ENCODE peak calls at places on chromosomes 4 and X, in five cellular contexts. N, I, J, V and R are unnamed samples.

GRCh38 chr4:76697129-76697803 is 200.7 kb downstream of the SOWAHB start:
- DNase-seq in V (no peak), N (no peak), J (no peak), I (no peak), R (no peak)

GRCh38 chr4:6641164-6641970 is 882 bp downstream of the MRFAP1 start:
- DNase-seq in N (peak; percentile 35), I (peak; percentile 48), J (peak; percentile 68), V (peak; percentile 50), R (peak; percentile 73)

GRCh38 chr4:55635760-55636621 is at the start of gene NMU:
- DNase-seq in V (no peak), J (no peak), N (peak; percentile 2), I (peak; percentile 34), R (peak; percentile 77)

GRCh38 chrX:106168107-106168506 is at the start of gene PWWP3B:
- DNase-seq in J (peak; percentile 83), I (peak; percentile 57), N (no peak), V (no peak), R (no peak)

GRCh38 chr4:39562792-39563191 is 35.6 kb upstream of the UGDH start:
- DNase-seq in N (no peak), V (no peak), I (no peak), J (no peak), R (no peak)

GRCh38 chrX:41275661-41276609 is 58.0 kb upstream of the DDX3X start:
- DNase-seq in I (peak; percentile 10), N (peak; percentile 53), J (peak; percentile 76), V (peak; percentile 22), R (peak; percentile 80)

GRCh38 chr4:67746797-67747495 is 7.2 kb downstream of the GNRHR start:
- DNase-seq in I (peak; percentile 52), V (no peak), J (no peak), N (no peak), R (no peak)

GRCh38 chr4:38805530-38806145 is 1.0 kb upstream of the TLR1 start:
- DNase-seq in J (peak; percentile 29), I (no peak), N (no peak), V (peak; percentile 47), R (no peak)

GRCh38 chrX:136272325-136272724 is 21.1 kb upstream of the MAP7D3 start:
- DNase-seq in N (no peak), J (no peak), I (no peak), V (no peak), R (no peak)

DNA sequence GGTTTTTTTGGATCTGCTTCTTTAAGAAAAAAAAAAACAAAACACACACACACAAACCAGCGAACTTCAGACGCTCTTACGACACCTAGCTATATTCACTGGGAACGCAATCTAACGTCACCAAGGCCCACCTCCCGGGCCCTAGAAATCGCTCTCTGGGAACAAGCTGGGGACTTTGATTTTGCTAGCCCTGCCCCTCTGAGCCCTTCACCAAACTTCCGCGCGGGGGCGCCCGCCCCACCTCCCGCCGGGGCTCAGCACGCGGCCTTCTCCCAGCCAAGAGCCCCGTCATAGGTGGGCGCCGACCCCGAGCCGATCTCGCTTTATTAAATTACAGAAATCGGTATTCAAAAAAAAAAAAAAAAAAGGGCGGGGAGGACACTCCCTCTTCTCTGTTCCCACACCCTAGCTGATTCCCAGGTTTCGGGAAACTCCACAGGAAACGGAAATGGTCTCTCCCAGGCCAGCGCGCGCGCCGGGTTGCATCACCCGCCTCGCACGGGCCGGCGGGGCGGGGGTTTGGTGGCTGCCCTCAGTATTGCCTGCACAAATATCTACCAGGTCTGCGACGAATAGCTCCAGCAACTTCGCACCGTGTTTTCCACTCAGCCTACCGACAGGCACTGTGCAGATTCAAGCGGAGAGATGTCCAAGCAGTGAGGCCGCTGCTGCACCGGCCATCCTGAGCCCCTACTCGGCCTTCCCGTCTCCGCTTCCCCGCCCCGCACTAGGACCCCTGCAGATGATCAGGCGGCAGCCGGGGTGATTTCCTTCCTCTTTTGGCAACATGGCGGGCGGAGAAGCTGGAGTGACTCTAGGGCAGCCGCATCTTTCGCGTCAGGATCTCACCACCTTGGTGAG is at the start of gene EIF2S3:
- DNase-seq in I (peak; percentile 87), N (peak; percentile 87), J (peak; percentile 92), V (peak; percentile 78), R (peak; percentile 94)
- H3K4me3 ChIP-seq in I (peak within 1 kb of the TSS; percentile 91), N (no peak within 1 kb of the TSS), J (peak within 1 kb of the TSS; percentile 95), V (peak within 1 kb of the TSS; percentile 66), R (peak within 1 kb of the TSS; percentile 28)

DNA sequence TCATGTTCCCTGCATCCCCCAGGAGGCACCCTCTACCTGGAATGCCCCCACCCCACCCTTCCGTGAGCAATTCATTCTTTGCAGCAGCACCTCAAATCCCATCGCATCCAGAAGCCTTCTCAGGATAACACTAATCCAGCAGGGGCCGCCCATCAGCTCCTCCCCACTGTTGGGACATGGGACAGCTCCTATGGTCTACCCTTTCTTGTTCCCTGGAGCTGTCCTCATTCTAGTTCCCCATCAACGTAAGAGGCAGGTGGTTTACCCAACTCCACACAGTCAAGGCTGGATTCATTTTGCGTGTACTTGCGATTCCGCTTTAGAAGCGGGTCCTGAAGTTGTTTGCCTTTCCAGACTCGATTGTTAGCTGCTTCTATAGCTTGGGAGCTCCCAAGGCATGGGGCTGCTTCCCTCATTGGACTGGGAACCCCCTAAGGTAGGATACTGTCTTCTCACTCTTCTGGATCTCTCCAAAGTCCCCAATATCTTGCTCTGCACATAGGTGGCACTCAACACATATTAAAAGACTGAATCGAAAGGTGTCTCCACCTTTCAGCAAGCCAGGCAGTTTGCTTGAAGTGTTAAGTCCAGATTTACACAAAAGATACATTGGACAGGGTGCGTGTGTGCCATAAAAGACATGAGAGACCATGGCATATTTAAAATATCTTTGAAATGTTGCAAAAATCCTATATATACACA is 942 bp upstream of the APLN start:
- DNase-seq in N (no peak), V (no peak), J (no peak), I (no peak), R (no peak)
- H3K4me3 ChIP-seq in N (no peak overlapping the region), V (no peak overlapping the region), J (no peak overlapping the region), I (no peak overlapping the region), R (no peak overlapping the region)

DNA sequence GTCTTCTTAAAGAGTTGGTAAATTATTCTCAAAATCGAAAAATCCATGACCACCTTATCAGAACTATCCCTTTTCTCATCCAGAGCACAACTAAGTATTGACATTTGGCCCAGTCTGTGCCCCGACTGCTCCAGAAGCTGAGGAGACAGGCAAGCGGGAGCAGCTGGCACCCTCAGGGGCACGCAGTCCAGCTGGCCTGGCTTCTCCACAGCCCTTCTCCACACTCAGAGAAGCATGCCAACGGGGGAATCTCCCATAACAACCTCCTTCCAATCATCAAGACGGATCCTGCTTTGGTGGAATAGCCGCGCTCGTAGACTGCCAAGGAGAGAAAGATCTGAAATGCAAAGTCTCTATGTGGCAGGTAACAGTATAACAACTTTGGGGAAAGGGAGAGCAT is 85.5 kb downstream of the AFAP1 start:
- DNase-seq in J (no peak), N (no peak), V (no peak), I (no peak), R (no peak)
- H3K4me3 ChIP-seq in J (no peak overlapping the region), N (no peak overlapping the region), V (no peak overlapping the region), I (no peak overlapping the region), R (no peak overlapping the region)

DNA sequence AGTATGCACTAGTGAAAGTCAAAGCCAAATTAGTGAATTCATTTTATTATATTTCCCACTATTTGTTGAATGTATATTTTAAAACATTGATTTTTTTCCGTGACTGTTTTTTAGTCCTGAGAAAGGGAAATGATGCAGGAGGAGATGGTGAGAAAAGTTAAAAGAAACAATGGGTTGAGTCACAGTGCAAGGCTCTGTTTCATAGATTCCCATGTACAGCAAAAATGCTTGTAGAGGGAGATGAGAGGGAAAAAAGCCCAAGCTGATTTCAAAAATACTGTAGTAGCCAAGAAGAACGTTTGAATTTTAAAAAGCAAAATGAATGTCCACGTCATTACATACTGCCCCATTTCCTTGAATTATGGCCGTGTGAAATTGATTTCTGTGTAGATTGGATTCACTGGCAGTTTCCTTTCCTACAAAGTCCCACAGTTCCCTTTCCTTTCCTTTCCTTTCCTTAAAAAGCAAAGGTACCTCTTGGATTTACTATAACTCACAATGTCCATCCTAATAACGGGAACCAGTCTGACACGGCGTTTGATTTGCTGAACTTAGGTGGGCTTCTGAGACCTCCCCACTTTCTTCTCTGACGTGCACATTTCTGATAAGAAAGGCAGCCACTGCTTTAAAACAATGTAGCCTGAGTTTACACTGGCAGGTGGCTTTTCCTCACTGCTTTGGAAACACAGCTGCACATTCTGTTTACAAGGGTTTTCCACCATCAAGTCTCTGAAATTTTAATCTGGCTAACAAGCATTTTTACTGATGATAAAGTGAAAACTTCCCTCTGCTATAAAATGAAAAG is 63.7 kb downstream of the SPCS3 start:
- DNase-seq in V (no peak), I (peak; percentile 15), N (peak; percentile 32), J (no peak), R (no peak)
- H3K4me3 ChIP-seq in V (no peak overlapping the region), I (no peak overlapping the region), N (no peak overlapping the region), J (peak overlapping the region; percentile 16), R (no peak overlapping the region)

DNA sequence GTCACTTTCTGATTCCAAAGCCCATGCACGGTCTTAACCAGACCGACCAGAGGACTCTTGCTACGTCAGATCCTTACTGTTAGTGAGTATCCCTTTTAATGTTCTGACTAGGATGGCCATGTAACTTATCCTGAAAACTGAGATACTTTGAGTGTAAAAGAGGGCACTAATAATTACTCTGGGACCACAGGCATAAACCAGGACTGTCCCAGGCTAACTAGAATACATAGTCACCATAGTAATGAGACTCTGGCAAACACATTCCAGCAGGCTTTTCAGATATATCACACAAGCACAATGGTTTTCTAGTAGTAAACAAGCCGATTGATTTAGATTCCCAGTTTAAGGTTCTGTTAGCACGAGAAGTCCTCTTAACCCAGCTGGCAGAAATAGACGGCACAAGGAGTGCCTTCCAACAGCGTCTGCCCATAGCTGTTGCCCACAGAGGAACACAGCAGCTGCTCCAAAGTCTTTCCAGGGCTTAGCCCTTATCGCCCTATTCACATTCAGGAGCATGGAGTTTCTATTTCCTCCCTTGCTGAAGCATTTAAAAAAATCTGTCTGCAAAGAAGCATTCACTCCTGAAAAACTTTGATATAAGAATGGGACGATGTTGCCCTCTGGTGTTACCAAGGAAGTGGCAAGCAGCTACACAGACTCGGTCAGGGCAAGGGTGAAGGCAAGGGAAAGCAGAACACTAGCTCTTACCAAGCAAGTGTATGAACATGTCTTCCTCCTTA is 92.4 kb downstream of the CXCL13 start:
- DNase-seq in J (no peak), N (peak; percentile 66), I (peak; percentile 79), V (no peak), R (no peak)
- H3K4me3 ChIP-seq in J (no peak overlapping the region), N (no peak overlapping the region), I (no peak overlapping the region), V (no peak overlapping the region), R (no peak overlapping the region)

GRCh38 chr4:54090804-54091623 is 8.9 kb upstream of the GSX2 start:
- DNase-seq in N (peak; percentile 54), I (peak; percentile 36), J (no peak), V (no peak), R (peak; percentile 62)

GRCh38 chr4:54082168-54082567 is 17.8 kb upstream of the CHIC2 start:
- DNase-seq in J (no peak), N (peak; percentile 99), V (peak; percentile 72), I (peak; percentile 99), R (peak; percentile 70)

GRCh38 chr4:54090404-54090803 is 9.6 kb upstream of the GSX2 start:
- DNase-seq in V (no peak), N (no peak), I (no peak), J (no peak), R (no peak)

GRCh38 chr4:54089875-54090274 is 10.1 kb upstream of the GSX2 start:
- DNase-seq in V (no peak), N (no peak), J (no peak), I (no peak), R (no peak)

DNA sequence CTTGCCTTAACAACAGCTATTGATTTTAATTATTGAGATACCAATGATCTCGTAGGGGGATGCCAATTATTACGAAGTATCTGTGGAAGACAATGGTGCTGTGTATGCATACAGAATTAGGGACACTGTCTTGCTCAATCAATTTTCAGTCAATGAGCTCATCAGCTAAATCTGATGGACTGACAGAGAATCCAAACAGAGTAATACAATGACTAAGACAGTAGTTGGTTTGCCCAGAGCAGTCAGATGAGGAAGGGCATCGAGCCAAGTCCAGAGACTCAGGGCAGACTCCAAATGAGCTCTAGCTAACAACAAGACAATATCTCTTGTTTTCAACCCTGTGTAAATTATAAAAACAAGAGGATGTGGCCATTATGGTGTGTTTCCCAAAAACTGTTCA is 14.7 kb upstream of the GSX2 start:
- DNase-seq in J (no peak), V (peak; percentile 79), I (peak; percentile 97), N (peak; percentile 92), R (no peak)
- H3K4me3 ChIP-seq in J (no peak overlapping the region), V (no peak overlapping the region), I (no peak overlapping the region), N (no peak overlapping the region), R (no peak overlapping the region)